ENCODE peak calls at places on chromosome 13, in six cellular contexts. H is GM12891, O is H1, G is GM12878, V is K562, A is HepG2. I is an unnamed sample.
A peak's percentile ranks its signal among the peaks of the same experiment; 100 is the strongest.

GRCh38 chr13:105196052-105196451 is 1339.4 kb downstream of the EFNB2 start:
- DNase-seq in G (no peak), H (no peak), O (no peak), A (no peak), V (no peak), I (no peak)

GRCh38 chr13:42066542-42066941 is 18.1 kb downstream of the DGKH start:
- DNase-seq in V (no peak), G (no peak), A (no peak), O (no peak), H (no peak), I (no peak)

GRCh38 chr13:38535271-38535670 is 151.6 kb upstream of the FREM2 start:
- DNase-seq in V (no peak), O (no peak), H (no peak), A (no peak), G (no peak), I (no peak)

GRCh38 chr13:50457430-50458393 is 385.8 kb downstream of the DLEU7 start:
- DNase-seq in A (no peak), H (no peak), O (no peak), G (no peak), V (no peak), I (no peak)

GRCh38 chr13:31069808-31070544 is 91.7 kb downstream of the HSPH1 start:
- DNase-seq in H (no peak), A (no peak), O (no peak), V (no peak), G (no peak), I (no peak)

GRCh38 chr13:80382576-80382975 is 41.6 kb upstream of the SPRY2 start:
- DNase-seq in V (no peak), A (no peak), G (no peak), H (no peak), O (no peak), I (no peak)

GRCh38 chr13:45257638-45258338 is 56.9 kb upstream of the KCTD4 start:
- DNase-seq in A (no peak), O (no peak), V (no peak), H (no peak), G (no peak), I (no peak)

GRCh38 chr13:90706631-90707030 is 640.9 kb upstream of the MIR17HG start:
- DNase-seq in G (no peak), O (no peak), V (no peak), H (no peak), A (no peak), I (no peak)

GRCh38 chr13:44576396-44577235 is 486 bp upstream of the TSC22D1 start:
- DNase-seq in O (no peak), G (no peak), V (peak; percentile 22), H (peak; percentile 23), A (no peak), I (peak; percentile 36)

GRCh38 chr13:90448466-90449037 is 898.9 kb upstream of the MIR17HG start:
- DNase-seq in H (no peak), O (no peak), V (no peak), A (no peak), G (no peak), I (no peak)

GRCh38 chr13:109606404-109607028 is 179.9 kb downstream of the IRS2 start:
- DNase-seq in H (no peak), O (no peak), A (no peak), G (no peak), V (no peak), I (no peak)

GRCh38 chr13:52383362-52383761 is 22.6 kb downstream of the THSD1 start:
- DNase-seq in A (no peak), O (no peak), V (no peak), G (no peak), H (no peak), I (no peak)

DNA sequence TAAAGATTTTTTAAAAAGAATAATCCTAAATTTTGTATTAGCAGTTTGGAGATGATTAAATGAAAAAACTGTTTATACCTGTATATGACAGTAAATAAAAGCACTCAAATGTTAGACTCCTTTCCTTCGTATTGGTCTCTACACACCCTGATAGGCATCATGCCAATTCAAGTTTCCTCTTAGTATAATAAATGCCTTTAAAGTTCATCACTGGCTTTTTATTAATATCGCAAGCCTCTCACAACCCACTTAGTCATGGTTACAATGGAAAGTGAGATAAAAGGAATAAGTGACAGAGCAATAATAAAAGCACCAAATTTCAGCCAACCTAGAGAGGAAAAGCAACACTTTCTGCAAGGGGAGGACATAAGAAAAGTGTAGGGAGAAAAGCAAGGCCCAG is 102.2 kb downstream of the PIBF1 start:
- DNase-seq in O (no peak), A (no peak), H (no peak), G (no peak), V (no peak), I (no peak)
- TF ChIP-seq TAF1 in O (no peak), A (no peak), H (no peak), G (no peak), V (no peak), I (no peak)

GRCh38 chr13:101545521-101545920 is 93.0 kb downstream of the ITGBL1 start:
- DNase-seq in G (no peak), V (no peak), O (no peak), A (no peak), H (no peak), I (no peak)

DNA sequence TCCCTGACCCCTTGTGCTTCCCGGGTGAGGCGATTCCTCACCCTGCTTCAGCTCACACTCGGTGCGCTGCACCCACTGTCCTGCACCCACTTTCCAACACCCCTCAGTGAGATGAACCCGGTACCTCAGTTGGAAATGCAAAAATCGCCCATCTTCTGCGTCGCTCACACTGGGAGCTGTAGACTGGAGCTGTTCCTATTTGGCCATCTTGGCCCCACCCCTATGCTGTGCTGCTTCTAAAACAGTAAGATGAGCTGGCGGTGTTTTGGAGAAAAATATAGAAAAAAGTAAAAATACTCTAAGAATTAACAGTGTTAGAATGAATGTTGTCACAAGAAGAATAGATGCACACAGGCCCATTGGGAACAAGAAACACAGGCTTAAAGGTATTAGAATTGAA is 92.5 kb downstream of the ITGBL1 start:
- DNase-seq in V (no peak), A (no peak), H (no peak), O (no peak), G (no peak), I (no peak)
- TF ChIP-seq POLR2AphosphoS5 in V (no peak), A (no peak), H (no peak), O (no peak), G (no peak), I (no peak)

DNA sequence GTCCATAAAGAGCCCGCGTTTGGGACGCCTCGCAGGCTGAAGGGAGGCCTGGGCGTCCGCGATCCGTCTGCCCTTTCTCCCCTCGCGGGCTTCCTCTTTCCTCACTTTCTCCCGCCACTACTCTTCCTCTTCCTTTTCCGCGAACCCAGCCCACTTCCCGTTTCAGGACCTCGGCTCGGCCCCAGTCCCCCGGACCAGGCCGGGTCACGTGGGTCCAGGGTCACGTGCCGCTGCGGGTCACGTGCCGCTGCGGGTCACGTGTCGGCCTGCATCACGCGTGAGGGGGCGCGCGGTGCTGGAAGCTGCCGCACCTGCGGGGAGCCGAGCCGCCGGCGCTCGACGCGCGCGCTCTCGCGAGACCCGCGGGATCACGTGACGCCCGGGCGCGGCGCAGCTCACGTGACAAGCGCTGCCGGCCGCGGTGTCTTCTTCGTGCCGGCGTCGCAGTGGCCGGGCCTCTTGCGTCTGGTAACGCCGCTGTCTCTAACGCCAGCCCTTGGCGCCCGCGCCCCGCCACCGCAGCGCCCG is at the start of gene LAMP1:
- DNase-seq in O (peak; percentile 100), A (peak; percentile 89), G (peak; percentile 87), H (peak; percentile 96), V (peak; percentile 93), I (peak; percentile 96)
- TF ChIP-seq POLR2A in O (no peak), A (peak; percentile 63), G (peak; percentile 89), H (peak; percentile 40), V (peak; percentile 72), I (peak; percentile 58)

DNA sequence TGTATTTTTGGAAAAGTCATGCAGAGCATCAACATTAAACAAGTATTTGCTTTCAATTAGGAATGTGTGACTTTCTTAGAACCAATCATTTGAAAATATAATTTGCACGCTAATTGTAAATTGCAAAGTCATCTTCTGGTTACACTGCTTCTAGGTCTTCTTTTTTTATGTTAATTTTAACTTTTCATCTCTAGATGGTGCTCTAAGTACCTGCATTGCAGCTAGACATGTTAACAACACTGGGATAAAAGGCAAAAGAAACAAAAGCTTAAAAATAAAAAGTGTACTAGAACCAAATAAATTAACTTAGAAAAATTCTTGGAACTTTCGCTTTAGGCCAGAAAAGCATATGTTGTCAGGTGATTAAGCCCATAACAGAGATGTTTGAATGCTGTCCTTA is 2758.2 kb downstream of the PCDH9 start:
- DNase-seq in O (no peak), G (no peak), A (peak; percentile 15), H (no peak), V (no peak), I (no peak)
- TF ChIP-seq TAF1 in O (no peak), G (no peak), A (no peak), H (no peak), V (no peak), I (no peak)

GRCh38 chr13:99311748-99312492 is 4.7 kb upstream of the GPR183 start:
- DNase-seq in H (no peak), O (no peak), V (no peak), G (no peak), A (no peak), I (no peak)

GRCh38 chr13:99311137-99311536 is 3.9 kb upstream of the GPR183 start:
- DNase-seq in A (no peak), H (no peak), O (no peak), V (peak; percentile 39), G (no peak), I (no peak)

GRCh38 chr13:99312493-99312883 is 5.3 kb upstream of the GPR183 start:
- DNase-seq in V (no peak), G (no peak), H (no peak), A (no peak), O (no peak), I (no peak)

GRCh38 chr13:99308481-99309087 is 1.4 kb upstream of the GPR183 start:
- DNase-seq in A (no peak), O (no peak), H (no peak), G (no peak), V (no peak), I (no peak)

DNA sequence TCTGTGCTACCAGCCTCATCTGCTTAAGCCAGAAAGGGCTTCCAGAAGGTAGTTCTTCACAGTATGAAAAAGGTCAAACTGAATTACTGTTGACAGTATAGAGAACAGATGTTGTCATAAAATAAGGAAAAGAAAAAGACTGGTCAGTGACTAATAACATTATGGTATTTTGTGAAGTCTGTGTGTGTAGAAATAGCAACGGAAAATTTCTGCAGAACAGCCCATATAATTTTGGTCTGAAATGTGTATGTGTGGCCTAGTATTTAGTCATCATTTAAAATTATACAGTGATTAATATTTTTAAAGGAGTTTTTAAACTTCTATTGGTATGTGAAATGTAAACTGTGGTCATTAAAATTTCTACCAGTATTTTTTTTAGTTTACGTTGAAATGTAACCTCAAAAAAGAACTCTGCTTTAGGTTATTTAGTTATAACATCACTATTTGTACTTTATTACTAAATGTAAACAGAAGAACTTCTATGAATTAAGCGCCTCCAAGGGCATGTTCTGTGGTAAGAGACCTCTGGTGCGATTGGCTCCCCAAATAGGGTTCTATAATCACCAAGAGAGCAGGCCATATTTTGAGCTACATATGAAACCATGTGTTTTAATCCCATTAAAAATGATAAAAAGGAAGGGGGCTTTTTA is 3.3 kb upstream of the GPR183 start:
- DNase-seq in O (no peak), H (no peak), A (no peak), V (no peak), G (no peak), I (no peak)
- TF ChIP-seq POLR2AphosphoS5 in O (no peak), H (no peak), A (no peak), V (no peak), G (no peak), I (no peak)

I was measured in GM12892.